ENCODE peak calls at places on chromosomes 16 and 17, in five cellular contexts. N, Y, H, I and L are unnamed samples.

GRCh38 chr17:72931635-72932034 is 160.9 kb downstream of the SLC39A11 start:
- DNase-seq in N (no peak), Y (no peak), H (no peak), I (no peak), L (no peak)

GRCh38 chr17:69390735-69391501 is 23.6 kb upstream of the MAP2K6 start:
- DNase-seq in N (no peak), Y (no peak), H (no peak), I (no peak), L (no peak)

GRCh38 chr16:53636978-53637377 is 66.7 kb downstream of the RPGRIP1L start:
- DNase-seq in N (no peak), Y (no peak), H (no peak), I (no peak), L (no peak)

GRCh38 chr17:17525331-17525730 is 29.1 kb upstream of the RASD1 start:
- DNase-seq in N (no peak), Y (no peak), H (no peak), I (no peak), L (no peak)

GRCh38 chr17:79364695-79365094 is 246.2 kb downstream of the RBFOX3 start:
- DNase-seq in N (no peak), Y (no peak), H (no peak), I (no peak), L (no peak)

GRCh38 chr17:78000351-78000750 is 41.8 kb downstream of the TNRC6C start:
- DNase-seq in N (no peak), Y (peak), H (no peak), I (no peak), L (no peak)

GRCh38 chr16:87305505-87306391 is 11.4 kb downstream of the C16orf95 start:
- DNase-seq in N (no peak), Y (peak), H (peak), I (no peak), L (peak)

GRCh38 chr17:79087428-79088143 is 13.0 kb downstream of the ENGASE start:
- DNase-seq in N (peak), Y (peak), H (no peak), I (peak), L (peak)

GRCh38 chr17:45441536-45442310 is 9.1 kb upstream of the ARHGAP27 start:
- DNase-seq in N (no peak), Y (no peak), H (no peak), I (peak), L (no peak)

GRCh38 chr16:89412811-89413210 is 77.5 kb downstream of the ANKRD11 start:
- DNase-seq in N (no peak), Y (no peak), H (no peak), I (peak), L (no peak)